ENCODE peak calls at places on chromosomes 16 and 17, in ten cellular contexts. K is HepG2; J is left ventricle myocardium inferior; M is K562; T is A549; B is brain microvascular endothelial cell; I is right atrium auricular region; A is endothelial cell of umbilical vein; P is fibroblast of lung; V is CD4-positive, alpha-beta T cell. U is an unnamed sample.

GRCh38 chr16:83720981-83721380 is 86.8 kb upstream of the HSBP1 start:
- DNase-seq in I (no peak), P (no peak), B (no peak), V (no peak), T (no peak), M (no peak), K (no peak), A (no peak), J (no peak), U (no peak)

GRCh38 chr16:78461087-78461486 is 361.6 kb downstream of the WWOX start:
- DNase-seq in P (no peak), M (no peak), T (no peak), V (no peak), K (no peak), J (no peak), B (no peak), I (no peak), A (no peak), U (no peak)

GRCh38 chr17:81958633-81959342 is 2.2 kb downstream of the NOTUM start:
- DNase-seq in V (no peak), I (no peak), M (peak), T (no peak), B (no peak), P (no peak), J (no peak), K (no peak), A (no peak), U (no peak)

GRCh38 chr17:75428775-75429469 is 23.4 kb upstream of the GRB2 start:
- DNase-seq in K (peak), B (peak), P (peak), I (no peak), T (peak), V (no peak), M (no peak), J (no peak), A (no peak), U (peak)

GRCh38 chr16:2598133-2598641 is 60.4 kb downstream of the PDPK1 start:
- DNase-seq in I (no peak), M (no peak), B (no peak), A (no peak), P (no peak), T (no peak), K (no peak), J (no peak), V (no peak), U (no peak)

GRCh38 chr17:66491213-66491612 is 188.8 kb downstream of the PRKCA start:
- DNase-seq in A (no peak), V (no peak), J (no peak), P (no peak), B (no peak), T (no peak), I (no peak), K (no peak), M (no peak), U (no peak)

GRCh38 chr17:37702605-37703004 is 42.3 kb downstream of the HNF1B start:
- DNase-seq in P (peak), V (no peak), A (no peak), T (peak), K (no peak), M (no peak), I (no peak), B (peak), J (no peak), U (peak)

GRCh38 chr17:66580178-66580577 is 254.7 kb upstream of the CACNG5 start:
- DNase-seq in I (no peak), P (peak), V (no peak), J (peak), T (peak), K (peak), A (peak), M (no peak), B (peak), U (peak)

GRCh38 chr17:65463242-65463641 is 98.2 kb downstream of the AXIN2 start:
- DNase-seq in T (no peak), B (peak), I (peak), P (peak), K (no peak), A (no peak), M (no peak), J (peak), V (no peak), U (no peak)

GRCh38 chr16:2244301-2244700 is 7.1 kb downstream of the ECI1 start:
- DNase-seq in A (no peak), P (no peak), T (no peak), B (no peak), K (no peak), M (peak), I (no peak), V (no peak), J (no peak), U (no peak)

GRCh38 chr17:54935487-54935886 is 33.0 kb downstream of the COX11 start:
- DNase-seq in V (no peak), M (no peak), I (no peak), B (no peak), P (no peak), T (no peak), J (no peak), A (no peak), K (no peak), U (no peak)

GRCh38 chr17:69358688-69359596 is 32.0 kb upstream of the ABCA5 start:
- DNase-seq in P (no peak), K (peak), J (no peak), B (no peak), T (peak), V (no peak), I (no peak), M (no peak), A (peak), U (no peak)
- TF ChIP-seq CTCF in P (no peak), K (peak), J (no peak), B (peak), T (peak), V (peak), I (no peak), M (peak), A (peak), U (peak)

DNA sequence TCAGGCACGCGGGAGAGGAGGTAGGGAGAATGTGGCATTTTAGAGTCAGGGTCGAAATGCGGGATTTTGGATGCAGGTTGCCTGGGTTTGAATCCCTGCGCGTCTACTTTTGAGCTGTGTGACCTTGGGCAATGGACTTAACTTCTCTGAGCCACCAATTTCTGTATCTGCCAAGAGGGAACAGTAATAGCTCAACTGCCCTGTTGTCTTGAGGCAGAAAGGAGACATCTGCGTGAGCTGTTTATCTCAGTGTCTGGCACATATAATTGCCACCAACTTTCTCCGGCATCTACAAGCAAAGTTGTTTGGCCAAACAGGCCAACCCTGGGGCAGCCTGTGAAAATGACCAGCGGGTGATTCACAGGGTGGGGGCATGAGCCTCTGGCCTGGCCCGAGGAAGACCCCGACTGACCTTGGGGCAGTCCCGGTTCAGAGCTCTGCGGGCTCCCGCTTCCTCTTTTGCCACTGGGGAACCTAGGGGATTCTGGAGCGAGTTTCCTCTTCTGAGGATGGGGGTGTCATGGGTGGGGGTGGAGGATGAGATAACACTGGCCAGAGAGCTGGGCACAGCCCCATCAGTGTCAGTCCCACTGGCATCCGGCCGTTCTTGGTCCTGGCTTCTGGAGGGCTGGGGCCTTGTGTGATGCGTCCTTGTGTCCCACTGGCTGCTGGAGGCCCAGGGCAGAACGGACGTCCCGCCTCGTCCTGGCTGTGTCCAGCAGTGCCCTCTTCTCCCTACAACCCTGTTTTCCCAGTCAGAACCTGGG is 1.3 kb downstream of the SNN start:
- DNase-seq in T (no peak), A (peak), I (peak), K (no peak), B (no peak), M (no peak), P (no peak), V (no peak), J (peak), U (no peak)
- H3K27ac ChIP-seq in T (peak), A (no peak), I (peak), K (no peak), B (no peak), M (no peak), P (peak), V (peak), J (peak), U (no peak)

GRCh38 chr17:19992803-19993713 is 15.4 kb upstream of the AKAP10 start:
- DNase-seq in A (peak), M (peak), T (peak), I (peak), K (peak), P (peak), J (peak), B (peak), V (peak), U (peak)
- TF ChIP-seq CTCF in A (peak), M (peak), T (peak), I (peak), K (peak), P (peak), J (peak), B (peak), V (peak), U (peak)

GRCh38 chr17:57210224-57210553 is 46.1 kb upstream of the MSI2 start:
- DNase-seq in K (no peak), A (no peak), V (no peak), I (no peak), B (no peak), T (no peak), M (no peak), J (no peak), P (peak), U (no peak)

GRCh38 chr17:57215317-57215716 is 41.0 kb upstream of the MSI2 start:
- DNase-seq in A (peak), P (peak), B (no peak), J (no peak), V (no peak), K (no peak), M (no peak), I (no peak), T (no peak), U (no peak)

GRCh38 chr17:57211010-57211411 is 45.3 kb upstream of the MSI2 start:
- DNase-seq in J (no peak), K (no peak), A (no peak), P (peak), B (no peak), V (no peak), I (no peak), T (no peak), M (no peak), U (no peak)

GRCh38 chr17:57211543-57211942 is 44.8 kb upstream of the MSI2 start:
- DNase-seq in T (peak), B (no peak), P (peak), J (no peak), K (peak), M (no peak), I (no peak), V (no peak), A (peak), U (no peak)

DNA sequence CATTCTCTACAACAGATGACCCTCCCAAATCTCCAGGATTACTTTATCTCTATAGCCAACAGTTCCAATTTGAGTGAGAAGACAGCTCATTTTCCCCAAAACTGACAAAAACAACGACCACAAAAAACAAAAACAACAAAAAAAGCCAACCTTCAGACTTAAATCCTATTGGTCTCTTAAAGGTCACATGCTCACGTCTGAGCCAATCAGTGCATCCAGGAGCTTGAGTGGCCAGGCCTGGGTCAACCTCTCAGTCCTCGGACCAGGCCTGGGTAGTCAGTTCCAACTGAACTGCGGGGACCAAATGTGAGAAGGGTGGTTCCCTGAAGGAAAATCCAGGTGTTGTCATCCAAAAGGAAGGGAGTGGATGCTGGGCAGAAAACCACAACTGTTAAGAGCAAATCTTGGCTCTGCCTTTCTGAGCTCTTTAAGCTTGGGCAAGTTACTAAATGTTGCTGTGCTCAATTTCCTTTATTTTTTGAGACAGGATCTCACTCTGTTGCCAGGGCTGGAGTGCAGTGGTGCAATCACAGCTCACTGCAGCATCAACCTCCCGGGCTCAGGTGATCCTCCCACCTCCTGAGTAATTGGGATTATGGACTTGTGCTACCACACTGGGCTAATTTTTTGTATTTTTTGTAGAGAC is 43.0 kb upstream of the MSI2 start:
- DNase-seq in I (no peak), J (no peak), A (no peak), K (no peak), V (no peak), M (peak), B (no peak), T (no peak), P (no peak), U (no peak)
- H3K27ac ChIP-seq in I (no peak), J (no peak), A (no peak), K (no peak), V (no peak), M (no peak), B (no peak), T (no peak), P (no peak), U (no peak)

GRCh38 chr16:85395207-85395912 is 217.8 kb upstream of the GSE1 start:
- DNase-seq in J (peak), I (peak), A (peak), K (peak), B (peak), M (peak), P (peak), V (no peak), T (peak), U (peak)
- TF ChIP-seq CTCF in J (no peak), I (no peak), A (no peak), K (no peak), B (no peak), M (no peak), P (no peak), V (no peak), T (no peak), U (no peak)

DNA sequence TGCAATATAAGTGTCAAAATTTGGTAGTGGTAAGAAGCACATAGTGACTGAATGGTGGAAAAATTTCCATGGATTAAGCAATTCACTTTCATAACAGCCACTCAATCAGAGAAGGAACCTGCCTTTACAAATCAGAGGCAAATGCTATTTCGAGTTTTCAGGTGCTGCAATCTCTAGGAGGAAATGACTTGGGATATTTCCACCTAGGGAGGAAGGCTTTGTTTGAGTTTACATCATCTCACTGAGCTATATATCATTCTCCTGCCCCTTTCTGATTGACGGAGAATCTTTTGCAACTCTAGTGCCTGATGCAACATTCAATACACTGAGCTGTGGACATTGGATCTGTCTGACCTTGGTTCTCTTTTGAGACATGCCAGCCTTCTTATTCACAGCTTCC is 26.3 kb downstream of the MARCHF10 start:
- DNase-seq in V (no peak), P (peak), M (no peak), B (peak), A (no peak), I (no peak), J (no peak), K (peak), T (peak), U (no peak)
- H3K27ac ChIP-seq in V (no peak), P (no peak), M (no peak), B (peak), A (no peak), I (no peak), J (no peak), K (no peak), T (peak), U (no peak)

DNA sequence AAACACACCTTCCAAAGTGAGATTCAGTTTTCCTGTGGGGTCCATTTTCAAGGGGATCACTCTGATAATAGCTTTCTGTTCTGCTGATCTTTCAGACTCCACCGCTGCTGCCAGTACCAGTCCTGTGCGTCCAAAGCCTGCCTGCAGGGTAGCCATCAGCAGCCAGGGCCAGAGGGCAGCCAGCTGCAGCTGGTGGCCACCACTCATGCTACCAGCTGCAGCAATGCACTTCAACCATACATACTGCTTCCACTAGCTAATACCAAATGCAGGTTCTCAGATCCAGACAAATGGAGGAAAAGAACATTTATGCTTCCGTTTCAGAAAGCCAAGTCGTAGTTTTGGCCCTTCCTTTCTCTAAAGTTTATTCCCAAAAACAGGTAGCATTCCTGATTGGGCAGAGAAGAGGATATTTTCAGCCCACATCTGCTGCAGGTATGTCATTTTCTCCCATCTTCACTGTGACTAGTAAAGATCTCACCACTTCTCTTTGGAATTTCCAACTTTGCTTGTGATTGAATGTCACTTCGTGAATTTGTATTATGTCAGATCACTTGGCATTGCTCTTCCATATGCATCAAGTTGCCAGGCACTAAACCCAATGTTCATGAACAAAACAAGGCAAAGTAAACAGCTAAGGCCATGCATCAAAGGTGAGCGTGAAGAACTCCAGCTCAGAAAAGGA is 1.8 kb downstream of the RNF43 start:
- DNase-seq in J (peak), I (no peak), V (no peak), P (no peak), A (no peak), B (no peak), M (no peak), K (peak), T (no peak), U (no peak)
- TF ChIP-seq CTCF in J (peak), I (no peak), V (no peak), P (no peak), A (no peak), B (no peak), M (no peak), K (peak), T (no peak), U (no peak)

GRCh38 chr17:44438634-44439033 is 49.2 kb upstream of the ITGA2B start:
- DNase-seq in M (no peak), A (no peak), P (no peak), T (no peak), B (no peak), I (no peak), V (no peak), J (no peak), K (no peak), U (no peak)

GRCh38 chr17:44432254-44433157 is 43.1 kb upstream of the ITGA2B start:
- DNase-seq in I (no peak), K (no peak), P (no peak), T (no peak), A (no peak), V (no peak), J (no peak), M (no peak), B (no peak), U (no peak)

GRCh38 chr17:44439168-44439567 is 49.7 kb upstream of the ITGA2B start:
- DNase-seq in B (no peak), P (no peak), I (no peak), K (no peak), V (no peak), M (no peak), J (no peak), T (no peak), A (peak), U (no peak)

DNA sequence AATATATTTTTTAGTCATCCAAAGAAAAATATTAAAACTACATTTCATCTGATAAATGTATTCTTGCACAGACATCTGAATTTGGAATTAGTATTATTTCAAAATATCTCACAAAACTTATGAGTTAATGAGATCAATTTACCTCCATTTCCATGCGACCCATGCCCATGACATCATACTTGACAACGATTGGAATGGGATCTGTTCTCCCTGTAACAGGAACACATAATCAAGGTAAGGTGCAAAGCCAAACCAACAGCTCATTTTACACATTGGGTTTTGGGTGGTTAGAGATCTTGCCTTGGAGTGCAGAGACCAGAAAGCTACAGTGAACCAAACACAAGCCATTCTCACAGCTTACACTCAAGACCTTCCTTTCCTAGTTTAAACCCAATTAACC is 46.9 kb upstream of the ITGA2B start:
- DNase-seq in K (no peak), I (no peak), V (no peak), P (no peak), J (no peak), T (no peak), B (no peak), A (no peak), M (no peak), U (no peak)
- H3K27ac ChIP-seq in K (no peak), I (no peak), V (no peak), P (no peak), J (no peak), T (no peak), B (no peak), A (no peak), M (no peak), U (no peak)

DNA sequence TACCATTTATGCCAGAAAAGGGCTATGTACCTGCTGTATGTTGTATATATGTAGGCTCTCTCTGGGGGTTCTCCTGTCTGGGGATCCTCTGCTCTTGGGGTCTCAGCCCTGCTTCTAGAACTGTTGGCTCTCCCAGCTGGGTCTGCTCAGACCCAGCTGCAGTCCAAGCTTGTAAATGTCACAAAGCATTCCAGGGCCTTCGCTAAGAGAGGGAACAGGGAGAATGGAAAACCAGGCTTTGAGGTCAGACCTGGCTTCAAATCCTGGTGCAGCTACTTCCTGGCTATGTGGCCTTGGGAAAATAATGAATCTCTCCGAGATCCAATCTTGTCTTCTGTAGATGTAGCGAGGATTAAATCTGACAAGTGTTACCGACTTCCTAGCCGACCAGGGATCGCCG is 44.0 kb downstream of the NLRP1 start:
- DNase-seq in I (no peak), T (no peak), P (no peak), V (no peak), J (no peak), K (no peak), M (no peak), B (no peak), A (no peak), U (no peak)
- TF ChIP-seq CTCF in I (no peak), T (no peak), P (no peak), V (no peak), J (no peak), K (no peak), M (no peak), B (no peak), A (no peak), U (no peak)

U was measured in AG04450.